ENCODE peak calls at places on chromosome 22, in ten cellular contexts. B, D, P, R, G, H, V, E, S and J are unnamed samples. For H3K4me1 and H3K36me3, the result is how much of the 10 kb centered on the place peaks cover.

GRCh38 chr22:17882162-17882561 is 107.9 kb upstream of the BID start:
- DNase-seq in B (no peak), D (no peak), P (no peak), R (no peak), G (no peak), H (no peak), V (no peak), E (no peak), S (no peak), J (no peak)

GRCh38 chr22:20271114-20271994 is 3.2 kb upstream of the RTN4R start:
- DNase-seq in B (no peak), D (no peak), P (no peak), R (no peak), G (no peak), H (no peak), V (no peak), E (no peak), S (no peak), J (no peak)

GRCh38 chr22:42544686-42545085 is 9.1 kb upstream of the SERHL2 start:
- DNase-seq in B (no peak), D (no peak), P (peak), R (no peak), G (no peak), H (no peak), V (no peak), E (no peak), S (no peak), J (no peak)

GRCh38 chr22:37214431-37215025 is 2.3 kb upstream of the SSTR3 start:
- DNase-seq in B (no peak), D (no peak), P (no peak), R (no peak), G (no peak), H (no peak), V (no peak), E (no peak), S (peak), J (no peak)

GRCh38 chr22:41682033-41682807 is 6.4 kb downstream of the SNU13 start:
- DNase-seq in B (peak), D (peak), P (peak), R (peak), G (peak), H (peak), V (peak), E (peak), S (peak), J (peak)

GRCh38 chr22:21998595-21999247 is 16.1 kb upstream of the TOP3B start:
- DNase-seq in B (no peak), D (no peak), P (no peak), R (no peak), G (no peak), H (no peak), V (no peak), E (no peak), S (no peak), J (no peak)

GRCh38 chr22:48945621-48946458 is 881.8 kb downstream of the BRD1 start:
- DNase-seq in B (no peak), D (no peak), P (no peak), R (no peak), G (no peak), H (no peak), V (no peak), E (no peak), S (no peak), J (no peak)

GRCh38 chr22:50678218-50678650 is 5.6 kb downstream of the SHANK3 start:
- DNase-seq in B (no peak), D (no peak), P (no peak), R (no peak), G (no peak), H (no peak), V (no peak), E (no peak), S (no peak), J (peak)

GRCh38 chr22:19892249-19892879 is 37.7 kb upstream of the GNB1L start:
- DNase-seq in B (peak), D (peak), P (peak), R (no peak), G (no peak), H (peak), V (peak), E (no peak), S (peak), J (peak)

GRCh38 chr22:18077639-18078328 is at the start of gene PEX26:
- DNase-seq in B (peak), D (peak), P (peak), R (peak), G (peak), H (peak), V (peak), E (peak), S (peak), J (peak)

GRCh38 chr22:19756288-19757128 is 4.1 kb upstream of the TBX1 start:
- DNase-seq in B (no peak), D (peak), P (no peak), R (no peak), G (peak), H (peak), V (peak), E (peak), S (no peak), J (no peak)

GRCh38 chr22:49913446-49913845 is 4.8 kb downstream of the ALG12 start:
- DNase-seq in B (no peak), D (no peak), P (no peak), R (no peak), G (no peak), H (no peak), V (no peak), E (no peak), S (peak), J (no peak)

GRCh38 chr22:50206599-50206998 is 5.8 kb downstream of the SELENOO start:
- DNase-seq in B (no peak), D (no peak), P (peak), R (peak), G (no peak), H (no peak), V (peak), E (no peak), S (peak), J (no peak)

GRCh38 chr22:32477608-32478007 is 3.0 kb downstream of the FBXO7 start:
- DNase-seq in B (no peak), D (no peak), P (no peak), R (no peak), G (no peak), H (no peak), V (no peak), E (no peak), S (no peak), J (no peak)

GRCh38 chr22:32475428-32476010 is 908 bp downstream of the FBXO7 start:
- DNase-seq in B (no peak), D (no peak), P (no peak), R (peak), G (no peak), H (no peak), V (peak), E (no peak), S (no peak), J (no peak)

GRCh38 chr22:32474635-32475427 is at the start of gene FBXO7:
- DNase-seq in B (peak), D (peak), P (peak), R (peak), G (peak), H (peak), V (peak), E (peak), S (peak), J (peak)

GRCh38 chr22:32476286-32476685 is 1.7 kb downstream of the FBXO7 start:
- DNase-seq in B (no peak), D (no peak), P (no peak), R (no peak), G (no peak), H (no peak), V (no peak), E (no peak), S (no peak), J (no peak)

GRCh38 chr22:32476804-32477203 is 2.2 kb downstream of the FBXO7 start:
- DNase-seq in B (no peak), D (no peak), P (no peak), R (no peak), G (no peak), H (no peak), V (no peak), E (no peak), S (no peak), J (no peak)
- H3K4me1 ChIP-seq in B (under half), D (under half), P (under half), R (half or more), G (under half), H (half or more), V (under half), E (under half), S (under half), J (under half)

GRCh38 chr22:46774456-46775363 is 12.3 kb downstream of the TBC1D22A start:
- DNase-seq in B (no peak), D (no peak), P (no peak), R (no peak), G (no peak), H (no peak), V (no peak), E (no peak), S (peak), J (no peak)
- H3K4me3 ChIP-seq in B (no peak), D (peak), P (no peak), R (no peak), G (no peak), H (peak), V (no peak), E (no peak), S (no peak), J (no peak)

GRCh38 chr22:23270212-23270733 is 90.0 kb downstream of the BCR start:
- DNase-seq in B (no peak), D (no peak), P (peak), R (no peak), G (no peak), H (no peak), V (peak), E (no peak), S (no peak), J (no peak)

GRCh38 chr22:23272834-23273233 is 92.5 kb downstream of the BCR start:
- DNase-seq in B (no peak), D (no peak), P (no peak), R (no peak), G (no peak), H (no peak), V (no peak), E (no peak), S (peak), J (no peak)

GRCh38 chr22:23272371-23272770 is 92.1 kb downstream of the BCR start:
- DNase-seq in B (no peak), D (no peak), P (no peak), R (no peak), G (no peak), H (no peak), V (no peak), E (no peak), S (peak), J (no peak)

GRCh38 chr22:23270798-23271596 is 90.7 kb downstream of the BCR start:
- DNase-seq in B (no peak), D (no peak), P (no peak), R (no peak), G (no peak), H (no peak), V (no peak), E (no peak), S (no peak), J (no peak)

GRCh38 chr22:23271597-23271908 is 91.2 kb downstream of the BCR start:
- DNase-seq in B (no peak), D (no peak), P (no peak), R (no peak), G (no peak), H (no peak), V (no peak), E (no peak), S (no peak), J (no peak)
- H3K36me3 ChIP-seq in B (under half), D (under half), P (under half), R (under half), G (under half), H (under half), V (under half), E (under half), S (under half), J (half or more)

DNA sequence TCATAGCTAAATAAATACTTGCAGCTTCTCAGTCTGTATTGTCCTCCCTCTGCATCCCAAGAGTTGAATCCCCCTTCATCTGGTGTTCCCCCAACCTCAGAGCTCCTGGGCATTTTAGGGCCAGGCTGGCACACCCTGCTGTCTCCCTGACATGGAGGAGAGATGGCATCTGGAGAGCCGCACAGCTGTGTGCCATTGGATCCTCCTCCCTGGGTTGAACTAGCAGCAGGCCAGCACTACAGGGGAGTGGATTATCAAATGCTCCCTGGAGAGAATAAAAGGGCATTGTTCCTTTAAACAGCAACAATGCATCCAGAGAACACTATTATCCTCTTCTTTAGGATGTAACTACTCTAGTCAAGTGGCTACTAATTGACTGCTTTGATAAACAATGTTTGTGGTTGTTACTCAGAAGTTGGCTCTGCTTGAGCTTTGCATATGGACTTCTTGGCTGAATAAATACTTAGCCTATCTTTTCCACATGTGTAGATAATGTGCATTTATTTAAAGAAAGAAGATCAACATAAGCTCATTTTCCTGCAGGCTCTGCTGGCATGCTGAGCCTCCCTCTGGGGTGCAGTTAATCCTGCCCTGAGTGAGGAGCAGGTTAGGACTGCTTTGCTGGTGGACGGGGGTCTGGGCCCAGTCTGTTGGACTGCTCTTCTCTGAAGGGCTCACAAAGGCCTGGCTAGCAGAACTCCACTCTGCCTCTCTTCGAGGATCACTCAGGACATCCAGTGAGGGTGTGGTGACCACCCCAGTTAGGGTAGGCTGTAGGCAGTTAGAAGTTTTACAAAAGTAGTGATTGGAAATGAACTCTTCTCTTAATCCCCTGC is 897.2 kb downstream of the TBC1D22A start:
- DNase-seq in B (no peak), D (no peak), P (no peak), R (no peak), G (no peak), H (no peak), V (peak), E (no peak), S (no peak), J (no peak)
- H3K4me1 ChIP-seq in B (under half), D (under half), P (under half), R (under half), G (under half), H (under half), V (under half), E (under half), S (under half), J (under half)

GRCh38 chr22:24428751-24429410 is 1.5 kb downstream of the ADORA2A start:
- DNase-seq in B (no peak), D (no peak), P (no peak), R (no peak), G (no peak), H (no peak), V (no peak), E (no peak), S (peak), J (no peak)

GRCh38 chr22:24431309-24432034 is 4.1 kb downstream of the ADORA2A start:
- DNase-seq in B (no peak), D (no peak), P (no peak), R (no peak), G (no peak), H (no peak), V (no peak), E (no peak), S (peak), J (no peak)

GRCh38 chr22:24430431-24431308 is 3.3 kb downstream of the ADORA2A start:
- DNase-seq in B (no peak), D (no peak), P (no peak), R (no peak), G (no peak), H (no peak), V (no peak), E (no peak), S (peak), J (no peak)

GRCh38 chr22:24427500-24428164 is at the start of gene ADORA2A:
- DNase-seq in B (no peak), D (no peak), P (no peak), R (no peak), G (no peak), H (peak), V (no peak), E (peak), S (peak), J (no peak)

DNA sequence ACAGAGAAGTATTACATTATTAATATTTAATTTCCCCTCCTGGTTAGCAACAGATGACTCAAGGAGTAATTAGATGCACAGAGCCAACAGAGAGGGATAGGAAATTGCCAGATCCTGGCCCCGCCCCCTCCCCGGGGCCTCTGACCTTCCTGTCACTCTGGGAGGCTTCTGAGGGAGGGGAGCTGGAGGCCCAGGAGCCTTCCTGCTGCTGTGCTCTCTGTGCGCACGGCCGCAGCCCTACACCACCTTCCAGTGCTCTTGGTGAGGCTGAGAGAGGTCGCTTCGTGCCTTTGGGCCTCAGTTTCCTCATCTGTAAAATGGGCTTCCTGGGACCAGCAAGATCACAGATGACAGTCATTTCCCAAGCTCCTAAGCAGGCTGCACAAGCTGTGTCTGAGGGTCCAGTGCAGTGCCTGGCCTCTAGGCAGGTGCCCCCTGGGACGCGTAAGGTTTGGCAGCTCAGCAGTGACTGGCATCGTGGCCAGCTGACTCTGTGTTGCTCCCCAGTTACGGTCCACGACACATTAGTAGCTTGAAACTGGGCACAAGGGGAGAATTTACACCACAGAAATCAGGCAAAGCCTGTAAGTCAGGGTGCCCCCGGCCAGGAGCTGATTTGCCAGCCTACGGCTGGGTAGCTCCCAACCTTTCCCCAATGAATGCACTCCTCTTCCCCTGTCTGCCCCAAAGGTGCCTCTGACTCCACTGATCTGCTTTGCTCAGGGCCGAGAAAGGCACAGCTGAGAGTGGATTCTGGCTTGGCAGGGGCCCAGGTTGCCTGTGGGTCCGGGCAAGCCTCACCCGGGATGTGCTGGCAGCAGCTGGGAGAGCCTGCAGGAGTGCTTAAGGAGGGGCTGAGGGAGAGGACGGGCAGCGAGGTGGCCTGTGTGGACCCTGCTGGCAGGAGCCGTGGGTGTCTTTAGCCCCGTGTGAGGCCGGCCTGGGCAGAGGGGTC is 2.3 kb downstream of the ADORA2A start:
- DNase-seq in B (peak), D (peak), P (peak), R (peak), G (no peak), H (peak), V (no peak), E (peak), S (peak), J (no peak)
- H3K4me3 ChIP-seq in B (no peak), D (no peak), P (no peak), R (no peak), G (no peak), H (peak), V (no peak), E (peak), S (no peak), J (no peak)

GRCh38 chr22:40334899-40335298 is 11.4 kb upstream of the ADSL start:
- DNase-seq in B (no peak), D (no peak), P (no peak), R (no peak), G (no peak), H (no peak), V (no peak), E (no peak), S (no peak), J (no peak)
- H3K36me3 ChIP-seq in B (under half), D (under half), P (under half), R (under half), G (under half), H (under half), V (under half), E (under half), S (under half), J (under half)

GRCh38 chr22:30308518-30309230 is 18.1 kb downstream of the TBC1D10A start:
- DNase-seq in B (peak), D (peak), P (peak), R (no peak), G (no peak), H (no peak), V (no peak), E (no peak), S (no peak), J (no peak)

GRCh38 chr22:30306629-30307016 is 17.3 kb upstream of the CASTOR1 start:
- DNase-seq in B (no peak), D (no peak), P (no peak), R (no peak), G (no peak), H (no peak), V (no peak), E (no peak), S (no peak), J (no peak)

GRCh38 chr22:30305906-30306628 is 16.8 kb upstream of the CASTOR1 start:
- DNase-seq in B (no peak), D (peak), P (no peak), R (no peak), G (no peak), H (no peak), V (no peak), E (no peak), S (no peak), J (no peak)

GRCh38 chr22:30308096-30308495 is 18.6 kb downstream of the TBC1D10A start:
- DNase-seq in B (no peak), D (no peak), P (no peak), R (no peak), G (no peak), H (no peak), V (no peak), E (no peak), S (no peak), J (no peak)

DNA sequence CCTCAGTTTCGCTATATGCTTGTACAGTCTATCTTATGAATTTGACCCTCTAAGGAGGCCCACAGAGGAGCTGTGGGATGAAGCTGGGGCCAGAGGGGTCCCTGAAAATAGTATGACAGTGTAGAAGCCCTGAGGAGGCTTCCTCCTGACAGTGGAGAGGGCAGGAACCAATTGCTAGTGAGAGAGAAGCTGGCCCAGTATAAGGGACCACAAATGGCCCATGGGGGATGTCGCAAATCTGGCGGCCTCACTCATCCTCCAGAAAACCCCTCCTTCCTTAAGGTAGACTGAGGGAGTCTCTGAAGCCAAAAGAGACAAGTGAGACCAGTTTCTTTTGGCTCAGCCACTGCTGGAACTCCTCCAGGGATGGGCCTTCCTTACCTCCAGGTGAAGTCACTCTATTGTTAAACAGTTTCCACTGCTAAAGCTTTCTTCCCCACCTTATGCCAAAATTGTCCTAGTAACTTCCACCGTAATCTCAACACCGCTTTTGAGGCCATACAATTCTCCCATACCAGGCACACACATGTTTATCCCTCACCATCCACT is 17.8 kb upstream of the CASTOR1 start:
- DNase-seq in B (no peak), D (no peak), P (no peak), R (no peak), G (no peak), H (no peak), V (no peak), E (no peak), S (no peak), J (no peak)
- H3K4me1 ChIP-seq in B (under half), D (half or more), P (under half), R (half or more), G (half or more), H (half or more), V (under half), E (half or more), S (half or more), J (under half)